ENCODE peak calls at places on chromosomes 11 and 22, in five cellular contexts. G is prostate gland, Q is HCT116, J is suprapubic skin, V is upper lobe of left lung. P is an unnamed sample.

GRCh38 chr11:123977731-123978347 is at the start of gene OR10S1:
- DNase-seq in G (no peak), Q (peak), J (no peak), V (no peak), P (no peak)

GRCh38 chr22:39243443-39244072 is 1.2 kb downstream of the PDGFB start:
- DNase-seq in G (peak), Q (no peak), J (no peak), V (no peak), P (no peak)

GRCh38 chr22:30830907-30831306 is 136.2 kb downstream of the OSBP2 start:
- DNase-seq in G (peak), Q (peak), J (no peak), V (no peak), P (peak)

GRCh38 chr11:27916541-27917100 is 191.3 kb downstream of the KIF18A start:
- DNase-seq in G (no peak), Q (no peak), J (no peak), V (no peak), P (no peak)

GRCh38 chr11:86671386-86672006 is 920 bp downstream of the ME3 start:
- DNase-seq in G (peak), Q (no peak), J (peak), V (peak), P (peak)

GRCh38 chr11:16402654-16403447 is 46.5 kb upstream of the SOX6 start:
- DNase-seq in G (no peak), Q (no peak), J (no peak), V (no peak), P (no peak)

GRCh38 chr11:132874638-132875037 is 657.7 kb downstream of the OPCML start:
- DNase-seq in G (no peak), Q (no peak), J (no peak), V (no peak), P (no peak)

GRCh38 chr22:27801616-27802388 is at the start of gene MN1:
- DNase-seq in G (no peak), Q (no peak), J (no peak), V (no peak), P (no peak)

GRCh38 chr11:120025606-120026335 is 112.1 kb downstream of the TRIM29 start:
- DNase-seq in G (no peak), Q (no peak), J (no peak), V (no peak), P (no peak)

GRCh38 chr11:16296243-16296642 is 60.1 kb downstream of the SOX6 start:
- DNase-seq in G (no peak), Q (no peak), J (no peak), V (no peak), P (no peak)

GRCh38 chr11:105179542-105180278 is 40.1 kb upstream of the CARD18 start:
- DNase-seq in G (no peak), Q (no peak), J (no peak), V (no peak), P (no peak)

GRCh38 chr11:67700548-67701262 is 26.3 kb upstream of the ALDH3B2 start:
- DNase-seq in G (no peak), Q (no peak), J (no peak), V (peak), P (no peak)

GRCh38 chr11:70608568-70609314 is 210.4 kb downstream of the CTTN start:
- DNase-seq in G (no peak), Q (no peak), J (no peak), V (no peak), P (no peak)

GRCh38 chr11:69878927-69879733 is 59.9 kb upstream of the FGF3 start:
- DNase-seq in G (no peak), Q (no peak), J (peak), V (peak), P (no peak)

GRCh38 chr11:2949920-2950319 is 20.7 kb upstream of the PHLDA2 start:
- DNase-seq in G (no peak), Q (no peak), J (no peak), V (no peak), P (no peak)

GRCh38 chr11:104254347-104254746 is 90.4 kb upstream of the PDGFD start:
- DNase-seq in G (no peak), Q (peak), J (no peak), V (peak), P (no peak)

GRCh38 chr11:15175780-15176179 is 61.1 kb downstream of the INSC start:
- DNase-seq in G (no peak), Q (no peak), J (no peak), V (no peak), P (no peak)

GRCh38 chr11:123740787-123741158 is 687 bp downstream of the ZNF202 start:
- DNase-seq in G (no peak), Q (no peak), J (no peak), V (no peak), P (no peak)

GRCh38 chr11:11481371-11481770 is 128.3 kb upstream of the CSNK2A3 start:
- DNase-seq in G (no peak), Q (no peak), J (no peak), V (no peak), P (no peak)

GRCh38 chr22:33051960-33052839 is 6.0 kb downstream of the SYN3 start:
- DNase-seq in G (no peak), Q (no peak), J (no peak), V (no peak), P (no peak)

GRCh38 chr11:75323609-75324008 is 27.9 kb downstream of the ARRB1 start:
- DNase-seq in G (no peak), Q (no peak), J (no peak), V (no peak), P (no peak)

GRCh38 chr11:123211134-123211879 is 16.3 kb upstream of the CLMP start:
- DNase-seq in G (no peak), Q (no peak), J (no peak), V (no peak), P (no peak)

GRCh38 chr11:69312418-69313399 is 18.8 kb downstream of the MYEOV start:
- DNase-seq in G (no peak), Q (no peak), J (peak), V (no peak), P (peak)

GRCh38 chr11:21514298-21514697 is 678.6 kb upstream of the ANO5 start:
- DNase-seq in G (no peak), Q (no peak), J (no peak), V (no peak), P (no peak)

GRCh38 chr11:7665473-7666291 is 7.6 kb downstream of the CYB5R2 start:
- DNase-seq in G (peak), Q (peak), J (peak), V (peak), P (peak)

GRCh38 chr11:88375927-88376470 is 38.5 kb upstream of the CTSC start:
- DNase-seq in G (no peak), Q (no peak), J (no peak), V (no peak), P (no peak)

GRCh38 chr11:76259299-76259908 is 53.1 kb upstream of the WNT11 start:
- DNase-seq in G (no peak), Q (no peak), J (no peak), V (no peak), P (no peak)

GRCh38 chr11:73001615-73002014 is 140.5 kb downstream of the FCHSD2 start:
- DNase-seq in G (no peak), Q (no peak), J (no peak), V (no peak), P (no peak)
- TF ChIP-seq POLR2A in G (no peak), Q (no peak), J (no peak), V (no peak), P (no peak)

GRCh38 chr11:65439331-65440181 is 17.0 kb downstream of the NEAT1 start:
- DNase-seq in G (no peak), Q (no peak), J (peak), V (no peak), P (peak)
- TF ChIP-seq POLR2AphosphoS5 in G (no peak), Q (no peak), J (no peak), V (no peak), P (peak)

DNA sequence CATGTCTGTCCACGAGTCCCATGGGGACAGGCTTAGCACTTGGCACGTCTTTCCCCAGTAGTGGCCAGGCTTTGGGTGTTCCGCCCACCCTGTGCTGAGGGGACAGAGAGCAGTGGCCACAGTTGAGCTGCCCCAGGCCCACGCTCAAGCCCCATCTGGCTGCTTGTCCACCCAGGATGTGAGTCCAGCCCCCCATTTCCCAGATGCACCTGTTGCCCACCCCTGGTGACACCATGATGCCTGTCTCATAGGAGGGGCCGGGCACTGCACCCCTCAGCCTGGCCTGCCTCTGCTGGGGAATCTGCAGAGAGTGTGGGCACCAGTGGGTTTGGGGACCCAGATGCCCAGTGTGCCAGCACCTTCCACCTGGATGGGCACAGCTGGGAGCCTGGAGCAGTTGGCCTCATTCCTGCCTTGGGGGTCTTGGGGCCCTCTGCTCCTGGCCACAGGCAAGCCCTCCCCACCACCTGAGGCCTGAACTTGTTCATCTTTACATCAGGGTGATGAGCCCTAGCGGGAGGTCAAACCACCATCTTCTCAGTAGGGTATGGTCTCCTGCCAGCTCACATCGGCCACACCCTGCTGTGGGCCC is 5.7 kb downstream of the SIGIRR start:
- DNase-seq in G (no peak), Q (no peak), J (no peak), V (no peak), P (no peak)
- H3K27ac ChIP-seq in G (no peak), Q (no peak), J (no peak), V (no peak), P (no peak)

DNA sequence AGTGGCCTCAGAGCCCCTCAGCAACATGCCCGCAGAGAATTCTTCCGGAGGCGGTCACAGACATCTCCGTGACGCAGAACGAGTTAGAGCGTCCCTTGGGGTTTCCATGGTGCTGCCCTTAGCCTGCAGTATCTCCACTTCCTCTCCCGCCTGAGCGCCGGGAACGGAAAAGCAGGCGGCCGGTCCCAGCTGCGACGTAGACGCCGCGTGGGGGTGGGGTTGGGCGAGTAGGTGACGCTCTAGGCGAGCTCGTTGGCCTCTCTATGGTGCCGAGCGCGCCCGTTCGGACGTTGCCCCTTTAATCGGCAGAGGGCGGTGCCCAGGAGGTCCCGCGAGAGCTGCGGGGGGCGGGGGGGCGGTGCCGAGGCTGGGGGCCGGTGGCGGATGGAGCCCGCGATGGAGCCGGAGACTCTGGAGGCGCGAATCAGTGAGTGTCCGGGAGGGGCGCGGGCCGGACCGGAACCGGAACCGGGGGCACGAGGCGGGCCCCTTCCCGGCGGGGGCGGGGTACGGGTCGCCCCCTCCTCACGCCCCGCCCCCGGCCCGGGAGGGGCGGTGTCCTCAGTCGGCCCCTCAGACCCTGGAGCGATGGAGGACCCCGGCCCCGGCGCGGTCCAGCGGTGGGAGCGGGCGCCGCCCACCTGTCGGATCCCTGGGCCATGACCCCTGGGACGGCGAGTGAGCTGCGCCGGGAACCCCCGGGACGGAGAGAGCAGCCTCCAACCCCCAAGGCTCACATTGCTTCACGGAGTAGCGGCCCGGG is at the start of gene GGA1:
- DNase-seq in G (peak), Q (peak), J (peak), V (peak), P (peak)
- TF ChIP-seq POLR2A in G (no peak), Q (no peak), J (no peak), V (no peak), P (peak)

DNA sequence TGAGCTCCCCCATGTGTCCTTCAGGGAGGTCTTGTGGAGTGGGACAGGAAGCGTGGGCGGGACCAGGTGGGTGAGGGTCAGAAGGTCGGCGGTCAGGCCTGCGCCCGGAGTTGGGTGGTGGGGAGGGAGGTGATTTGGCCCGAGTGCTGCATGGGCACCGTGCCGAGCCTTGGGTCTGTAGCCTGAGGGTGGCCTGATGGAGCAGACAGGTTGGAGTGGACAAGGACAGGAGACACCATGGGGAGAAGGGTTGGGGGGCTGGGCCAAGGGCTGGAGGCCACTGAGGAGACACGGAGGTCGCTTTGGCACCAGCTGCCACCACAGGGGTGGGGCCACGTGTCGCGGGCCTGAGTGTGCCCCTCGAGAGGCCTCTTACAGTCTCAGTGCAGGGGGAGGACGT is 53.1 kb downstream of the AP2A2 start:
- DNase-seq in G (no peak), Q (no peak), J (no peak), V (no peak), P (no peak)
- TF ChIP-seq POLR2AphosphoS5 in G (no peak), Q (no peak), J (no peak), V (no peak), P (no peak)

DNA sequence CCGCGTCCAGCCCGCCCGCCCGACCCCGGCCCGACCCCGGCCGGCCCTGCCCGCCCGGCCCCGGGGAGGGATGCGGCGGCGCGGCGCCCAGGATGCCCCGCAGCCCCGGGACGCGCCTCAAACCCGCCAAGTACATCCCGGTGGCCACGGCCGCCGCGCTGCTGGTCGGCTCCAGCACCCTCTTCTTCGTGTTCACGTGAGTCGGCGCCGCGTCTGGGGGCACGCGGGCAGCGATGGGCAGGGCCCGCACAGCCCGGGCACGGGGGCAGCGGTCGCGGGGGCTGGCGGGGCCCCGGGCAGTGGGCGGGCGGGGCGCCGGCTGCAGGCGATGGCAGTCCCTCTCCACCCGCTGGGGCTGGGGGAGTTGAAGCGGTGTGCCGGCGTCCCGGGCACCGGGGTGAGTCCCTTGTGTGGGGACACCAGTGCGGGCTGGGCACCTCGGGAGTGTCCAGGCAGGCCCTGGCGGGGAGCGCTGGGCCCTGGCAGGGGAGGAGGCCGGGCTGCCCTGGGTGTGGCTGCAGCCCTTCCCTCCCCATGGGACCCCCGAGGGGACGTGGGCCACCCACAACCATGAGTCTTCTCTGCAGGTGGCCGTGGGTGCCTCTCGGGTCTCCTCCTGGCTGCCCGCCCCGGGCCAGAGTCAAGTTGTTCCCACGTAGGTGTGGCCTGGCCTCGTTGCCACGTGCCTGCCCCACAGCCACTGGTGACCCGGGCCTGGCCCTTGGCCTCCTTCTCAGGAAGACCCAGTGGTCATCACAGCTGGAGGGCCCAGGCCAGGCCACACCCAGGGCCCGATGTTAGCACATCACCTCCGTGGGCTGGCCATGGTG is 467 bp downstream of the ZDHHC8 start:
- DNase-seq in G (no peak), Q (no peak), J (no peak), V (peak), P (no peak)
- H3K27ac ChIP-seq in G (peak), Q (peak), J (peak), V (peak), P (peak)

GRCh38 chr22:21980547-21980946 is 2.0 kb downstream of the TOP3B start:
- DNase-seq in G (no peak), Q (no peak), J (no peak), V (no peak), P (no peak)
- TF ChIP-seq POLR2A in G (no peak), Q (no peak), J (no peak), V (no peak), P (no peak)